ENCODE peak calls at places on chromosomes 6 and 20, in six cellular contexts. X, Y, M, K, S and A are unnamed samples.

GRCh38 chr20:62913043-62913630 is 13.2 kb downstream of the DIDO1 start:
- DNase-seq in X (no peak), Y (no peak), M (no peak), K (no peak), S (no peak), A (no peak)

GRCh38 chr20:39862613-39863012 is 826.4 kb downstream of the MAFB start:
- DNase-seq in X (no peak), Y (no peak), M (no peak), K (no peak), S (no peak), A (no peak)

GRCh38 chr6:29424168-29424567 is 9.4 kb downstream of the OR12D1 start:
- DNase-seq in X (no peak), Y (no peak), M (no peak), K (no peak), S (no peak), A (no peak)

GRCh38 chr6:149186873-149187272 is 130.6 kb upstream of the TAB2 start:
- DNase-seq in X (no peak), Y (no peak), M (no peak), K (no peak), S (no peak), A (no peak)

GRCh38 chr20:59307270-59307669 is 6.9 kb downstream of the EDN3 start:
- DNase-seq in X (no peak), Y (no peak), M (no peak), K (no peak), S (no peak), A (no peak)

GRCh38 chr6:136592930-136593673 is 42.9 kb upstream of the MAP7 start:
- DNase-seq in X (no peak), Y (peak), M (no peak), K (no peak), S (no peak), A (no peak)

GRCh38 chr6:43714311-43715055 is 26.9 kb upstream of the MRPS18A start:
- DNase-seq in X (no peak), Y (peak), M (no peak), K (no peak), S (no peak), A (peak)

GRCh38 chr20:2353231-2353630 is 27.5 kb upstream of the TGM6 start:
- DNase-seq in X (no peak), Y (no peak), M (no peak), K (no peak), S (no peak), A (no peak)

GRCh38 chr20:40080059-40080652 is 608.9 kb downstream of the MAFB start:
- DNase-seq in X (no peak), Y (no peak), M (no peak), K (no peak), S (no peak), A (peak)

GRCh38 chr6:115363379-115363778 is 697.3 kb downstream of the FRK start:
- DNase-seq in X (no peak), Y (no peak), M (no peak), K (no peak), S (no peak), A (no peak)

GRCh38 chr6:52012582-52012981 is 74.8 kb downstream of the PKHD1 start:
- DNase-seq in X (no peak), Y (no peak), M (no peak), K (no peak), S (no peak), A (no peak)